ENCODE peak calls at places on chromosomes 11 and 22, in eight cellular contexts. One of them, this sample, is unnamed.

GRCh38 chr22:46329616-46330015 is 5.9 kb upstream of the TRMU start:
- DNase-seq in naive thymus-derived CD8-positive, alpha-beta T cell: no peak
- DNase-seq in right lobe of liver: no peak
- DNase-seq in MV-4-11: no peak
- DNase-seq in Right ventricle myocardium superior: no peak
- DNase-seq in fibroblast of lung: no peak
- DNase-seq in cardiac muscle cell: no peak
- DNase-seq in nucleus accumbens: no peak
- DNase-seq in this sample: no peak

GRCh38 chr22:42959472-42960145 is 55.3 kb downstream of the PACSIN2 start:
- DNase-seq in nucleus accumbens: no peak
- DNase-seq in right lobe of liver: peak; percentile 89
- DNase-seq in Right ventricle myocardium superior: peak; percentile 64
- DNase-seq in fibroblast of lung: peak; percentile 90
- DNase-seq in naive thymus-derived CD8-positive, alpha-beta T cell: peak; percentile 5
- DNase-seq in MV-4-11: peak; percentile 39
- DNase-seq in cardiac muscle cell: peak; percentile 76
- DNase-seq in this sample: peak; percentile 75

GRCh38 chr11:115132829-115133228 is 371.4 kb downstream of the CADM1 start:
- DNase-seq in naive thymus-derived CD8-positive, alpha-beta T cell: no peak
- DNase-seq in MV-4-11: no peak
- DNase-seq in fibroblast of lung: no peak
- DNase-seq in cardiac muscle cell: no peak
- DNase-seq in right lobe of liver: no peak
- DNase-seq in nucleus accumbens: no peak
- DNase-seq in Right ventricle myocardium superior: no peak
- DNase-seq in this sample: no peak

GRCh38 chr11:126951465-126951864 is 49.1 kb downstream of the KIRREL3 start:
- DNase-seq in Right ventricle myocardium superior: no peak
- DNase-seq in right lobe of liver: no peak
- DNase-seq in fibroblast of lung: no peak
- DNase-seq in cardiac muscle cell: no peak
- DNase-seq in nucleus accumbens: no peak
- DNase-seq in naive thymus-derived CD8-positive, alpha-beta T cell: no peak
- DNase-seq in MV-4-11: no peak
- DNase-seq in this sample: no peak

GRCh38 chr11:17403977-17404759 is 15.7 kb upstream of the KCNJ11 start:
- DNase-seq in right lobe of liver: no peak
- DNase-seq in Right ventricle myocardium superior: no peak
- DNase-seq in cardiac muscle cell: no peak
- DNase-seq in nucleus accumbens: no peak
- DNase-seq in fibroblast of lung: peak; percentile 45
- DNase-seq in MV-4-11: no peak
- DNase-seq in naive thymus-derived CD8-positive, alpha-beta T cell: no peak
- DNase-seq in this sample: no peak

GRCh38 chr22:27591060-27591459 is 210.5 kb downstream of the MN1 start:
- DNase-seq in naive thymus-derived CD8-positive, alpha-beta T cell: no peak
- DNase-seq in cardiac muscle cell: no peak
- DNase-seq in nucleus accumbens: no peak
- DNase-seq in right lobe of liver: no peak
- DNase-seq in fibroblast of lung: no peak
- DNase-seq in MV-4-11: no peak
- DNase-seq in Right ventricle myocardium superior: no peak
- DNase-seq in this sample: no peak

GRCh38 chr22:37472418-37473006 is 13.7 kb downstream of the MFNG start:
- DNase-seq in naive thymus-derived CD8-positive, alpha-beta T cell: peak; percentile 52
- DNase-seq in MV-4-11: no peak
- DNase-seq in right lobe of liver: no peak
- DNase-seq in nucleus accumbens: no peak
- DNase-seq in Right ventricle myocardium superior: no peak
- DNase-seq in cardiac muscle cell: peak; percentile 57
- DNase-seq in fibroblast of lung: no peak
- DNase-seq in this sample: peak; percentile 22

GRCh38 chr11:128938156-128938885 is 4.3 kb downstream of the TP53AIP1 start:
- DNase-seq in nucleus accumbens: no peak
- DNase-seq in right lobe of liver: no peak
- DNase-seq in Right ventricle myocardium superior: no peak
- DNase-seq in naive thymus-derived CD8-positive, alpha-beta T cell: no peak
- DNase-seq in fibroblast of lung: no peak
- DNase-seq in cardiac muscle cell: no peak
- DNase-seq in MV-4-11: no peak
- DNase-seq in this sample: no peak

GRCh38 chr11:130772266-130773227 is 143.7 kb downstream of the SNX19 start:
- DNase-seq in MV-4-11: peak; percentile 75
- DNase-seq in cardiac muscle cell: no peak
- DNase-seq in right lobe of liver: no peak
- DNase-seq in nucleus accumbens: no peak
- DNase-seq in naive thymus-derived CD8-positive, alpha-beta T cell: no peak
- DNase-seq in Right ventricle myocardium superior: no peak
- DNase-seq in fibroblast of lung: peak; percentile 98
- DNase-seq in this sample: peak; percentile 86

GRCh38 chr22:23778576-23778900 is 5.9 kb downstream of the MMP11 start:
- DNase-seq in right lobe of liver: no peak
- DNase-seq in Right ventricle myocardium superior: no peak
- DNase-seq in nucleus accumbens: no peak
- DNase-seq in naive thymus-derived CD8-positive, alpha-beta T cell: no peak
- DNase-seq in cardiac muscle cell: no peak
- DNase-seq in fibroblast of lung: no peak
- DNase-seq in MV-4-11: no peak
- DNase-seq in this sample: no peak

GRCh38 chr11:33655842-33656600 is 44.6 kb downstream of the C11orf91 start:
- DNase-seq in fibroblast of lung: no peak
- DNase-seq in MV-4-11: no peak
- DNase-seq in right lobe of liver: no peak
- DNase-seq in nucleus accumbens: no peak
- DNase-seq in naive thymus-derived CD8-positive, alpha-beta T cell: no peak
- DNase-seq in cardiac muscle cell: no peak
- DNase-seq in Right ventricle myocardium superior: no peak
- DNase-seq in this sample: peak; percentile 83

GRCh38 chr11:44928807-44929206 is 21.9 kb downstream of the TP53I11 start:
- DNase-seq in nucleus accumbens: no peak
- DNase-seq in fibroblast of lung: no peak
- DNase-seq in right lobe of liver: no peak
- DNase-seq in cardiac muscle cell: peak; percentile 57
- DNase-seq in Right ventricle myocardium superior: no peak
- DNase-seq in naive thymus-derived CD8-positive, alpha-beta T cell: no peak
- DNase-seq in MV-4-11: no peak
- DNase-seq in this sample: no peak

GRCh38 chr11:12149672-12150225 is 39.4 kb downstream of the MICAL2 start:
- DNase-seq in Right ventricle myocardium superior: no peak
- DNase-seq in right lobe of liver: no peak
- DNase-seq in cardiac muscle cell: no peak
- DNase-seq in nucleus accumbens: no peak
- DNase-seq in naive thymus-derived CD8-positive, alpha-beta T cell: no peak
- DNase-seq in MV-4-11: peak; percentile 94
- DNase-seq in fibroblast of lung: peak; percentile 85
- DNase-seq in this sample: no peak

GRCh38 chr11:61104963-61105362 is 2.7 kb downstream of the CD5 start:
- DNase-seq in MV-4-11: no peak
- DNase-seq in Right ventricle myocardium superior: peak; percentile 8
- DNase-seq in fibroblast of lung: no peak
- DNase-seq in cardiac muscle cell: no peak
- DNase-seq in right lobe of liver: no peak
- DNase-seq in naive thymus-derived CD8-positive, alpha-beta T cell: no peak
- DNase-seq in nucleus accumbens: no peak
- DNase-seq in this sample: no peak

GRCh38 chr11:44058275-44058674 is 7.8 kb upstream of the ACCS start:
- DNase-seq in MV-4-11: no peak
- DNase-seq in nucleus accumbens: no peak
- DNase-seq in fibroblast of lung: no peak
- DNase-seq in naive thymus-derived CD8-positive, alpha-beta T cell: no peak
- DNase-seq in Right ventricle myocardium superior: no peak
- DNase-seq in right lobe of liver: no peak
- DNase-seq in cardiac muscle cell: no peak
- DNase-seq in this sample: no peak

GRCh38 chr11:42528471-42528870 is 783.3 kb upstream of the API5 start:
- DNase-seq in naive thymus-derived CD8-positive, alpha-beta T cell: no peak
- DNase-seq in cardiac muscle cell: no peak
- DNase-seq in Right ventricle myocardium superior: no peak
- DNase-seq in fibroblast of lung: no peak
- DNase-seq in nucleus accumbens: no peak
- DNase-seq in right lobe of liver: no peak
- DNase-seq in MV-4-11: no peak
- DNase-seq in this sample: no peak

GRCh38 chr11:78138694-78139421 is 568 bp downstream of the ALG8 start:
- DNase-seq in cardiac muscle cell: no peak
- DNase-seq in fibroblast of lung: peak; percentile 31
- DNase-seq in right lobe of liver: peak; percentile 31
- DNase-seq in Right ventricle myocardium superior: no peak
- DNase-seq in nucleus accumbens: no peak
- DNase-seq in MV-4-11: peak; percentile 51
- DNase-seq in naive thymus-derived CD8-positive, alpha-beta T cell: no peak
- DNase-seq in this sample: peak; percentile 63

GRCh38 chr22:22772883-22773282 is 114.7 kb upstream of the IGLL5 start:
- DNase-seq in nucleus accumbens: no peak
- DNase-seq in right lobe of liver: no peak
- DNase-seq in fibroblast of lung: no peak
- DNase-seq in Right ventricle myocardium superior: no peak
- DNase-seq in cardiac muscle cell: no peak
- DNase-seq in naive thymus-derived CD8-positive, alpha-beta T cell: no peak
- DNase-seq in MV-4-11: no peak
- DNase-seq in this sample: no peak

GRCh38 chr11:97743205-97743742 is 1277.5 kb upstream of the CNTN5 start:
- DNase-seq in Right ventricle myocardium superior: no peak
- DNase-seq in right lobe of liver: no peak
- DNase-seq in nucleus accumbens: no peak
- DNase-seq in fibroblast of lung: peak; percentile 62
- DNase-seq in naive thymus-derived CD8-positive, alpha-beta T cell: no peak
- DNase-seq in cardiac muscle cell: no peak
- DNase-seq in MV-4-11: peak; percentile 81
- DNase-seq in this sample: peak; percentile 84

GRCh38 chr11:35347921-35348331 is 71.4 kb downstream of the SLC1A2 start:
- DNase-seq in fibroblast of lung: peak; percentile 45
- DNase-seq in Right ventricle myocardium superior: peak; percentile 44
- DNase-seq in cardiac muscle cell: no peak
- DNase-seq in right lobe of liver: no peak
- DNase-seq in naive thymus-derived CD8-positive, alpha-beta T cell: no peak
- DNase-seq in nucleus accumbens: no peak
- DNase-seq in MV-4-11: no peak
- DNase-seq in this sample: peak; percentile 45

GRCh38 chr11:110897035-110897434 is 184.8 kb upstream of the ARHGAP20 start:
- DNase-seq in nucleus accumbens: no peak
- DNase-seq in right lobe of liver: no peak
- DNase-seq in naive thymus-derived CD8-positive, alpha-beta T cell: no peak
- DNase-seq in MV-4-11: no peak
- DNase-seq in fibroblast of lung: peak; percentile 89
- DNase-seq in Right ventricle myocardium superior: no peak
- DNase-seq in cardiac muscle cell: no peak
- DNase-seq in this sample: no peak

GRCh38 chr11:15688351-15688792 is 573.6 kb downstream of the INSC start:
- DNase-seq in naive thymus-derived CD8-positive, alpha-beta T cell: no peak
- DNase-seq in fibroblast of lung: peak; percentile 95
- DNase-seq in nucleus accumbens: no peak
- DNase-seq in Right ventricle myocardium superior: peak; percentile 78
- DNase-seq in cardiac muscle cell: no peak
- DNase-seq in right lobe of liver: peak; percentile 49
- DNase-seq in MV-4-11: no peak
- DNase-seq in this sample: no peak

GRCh38 chr11:115911656-115912055 is 407.4 kb upstream of the CADM1 start:
- DNase-seq in MV-4-11: no peak
- DNase-seq in fibroblast of lung: peak; percentile 8
- DNase-seq in naive thymus-derived CD8-positive, alpha-beta T cell: no peak
- DNase-seq in Right ventricle myocardium superior: no peak
- DNase-seq in cardiac muscle cell: no peak
- DNase-seq in right lobe of liver: no peak
- DNase-seq in nucleus accumbens: no peak
- DNase-seq in this sample: no peak

GRCh38 chr11:114790910-114791309 is 112.6 kb downstream of the NXPE2 start:
- DNase-seq in MV-4-11: no peak
- DNase-seq in cardiac muscle cell: no peak
- DNase-seq in nucleus accumbens: no peak
- DNase-seq in Right ventricle myocardium superior: no peak
- DNase-seq in right lobe of liver: no peak
- DNase-seq in naive thymus-derived CD8-positive, alpha-beta T cell: no peak
- DNase-seq in fibroblast of lung: no peak
- DNase-seq in this sample: no peak

GRCh38 chr11:75853971-75854370 is 39.0 kb downstream of the UVRAG start:
- DNase-seq in cardiac muscle cell: no peak
- DNase-seq in MV-4-11: no peak
- DNase-seq in nucleus accumbens: no peak
- DNase-seq in right lobe of liver: no peak
- DNase-seq in fibroblast of lung: no peak
- DNase-seq in naive thymus-derived CD8-positive, alpha-beta T cell: no peak
- DNase-seq in Right ventricle myocardium superior: no peak
- DNase-seq in this sample: peak; percentile 93